ENCODE peak calls at places on chromosomes 12 and 14, in ten cellular contexts. P is lung, K is fibroblast of lung, H is thyroid gland, X is sigmoid colon, N is uterus, U is ovary, O is suprapubic skin, A is lower lobe of right lung, S is kidney. R is an unnamed sample. For H3K4me1 and H3K36me3, the result is how much of the 10 kb centered on the place peaks cover.

GRCh38 chr14:64502476-64503183 is 1.0 kb downstream of the ZBTB25 start:
- DNase-seq in O (peak), N (no peak), A (no peak), U (no peak), S (no peak), H (peak), P (no peak), K (peak), X (peak), R (peak)

GRCh38 chr12:76032043-76032981 is 736 bp upstream of the PHLDA1 start:
- DNase-seq in P (peak), K (peak), U (peak), S (no peak), O (no peak), H (peak), A (no peak), N (no peak), X (peak), R (peak)

GRCh38 chr12:105983622-105984325 is 155.0 kb downstream of the NUAK1 start:
- DNase-seq in U (no peak), P (no peak), S (no peak), K (peak), H (no peak), O (no peak), N (no peak), A (no peak), X (no peak), R (no peak)

GRCh38 chr12:131830335-131831020 is 2.3 kb downstream of the MMP17 start:
- DNase-seq in H (peak), N (peak), O (peak), A (peak), S (peak), U (peak), X (peak), P (peak), K (peak), R (peak)

GRCh38 chr14:67447033-67447381 is 35.0 kb upstream of the PLEK2 start:
- DNase-seq in U (no peak), H (no peak), N (no peak), P (no peak), X (no peak), O (no peak), K (no peak), S (no peak), A (no peak), R (peak)

GRCh38 chr14:62957562-62957961 is 87.7 kb downstream of the KCNH5 start:
- DNase-seq in X (no peak), N (no peak), S (no peak), O (no peak), H (no peak), P (no peak), U (no peak), A (no peak), K (peak), R (no peak)

GRCh38 chr12:112711026-112711425 is 80.5 kb upstream of the RPH3A start:
- DNase-seq in N (no peak), S (no peak), P (no peak), K (no peak), A (no peak), H (no peak), O (no peak), X (no peak), U (no peak), R (no peak)

GRCh38 chr12:47990351-47991105 is 13.7 kb downstream of the COL2A1 start:
- DNase-seq in H (no peak), U (no peak), O (peak), A (no peak), S (peak), N (no peak), X (peak), K (peak), P (no peak), R (peak)

GRCh38 chr12:53052419-53053222 is 2.8 kb downstream of the TNS2 start:
- DNase-seq in A (peak), P (peak), U (peak), N (peak), K (peak), X (peak), H (peak), S (peak), O (peak), R (peak)
- H3K4me1 ChIP-seq in A (half or more), P (under half), U (under half), N (under half), K (under half), X (half or more), H (half or more), S (half or more), O (half or more), R (half or more)

DNA sequence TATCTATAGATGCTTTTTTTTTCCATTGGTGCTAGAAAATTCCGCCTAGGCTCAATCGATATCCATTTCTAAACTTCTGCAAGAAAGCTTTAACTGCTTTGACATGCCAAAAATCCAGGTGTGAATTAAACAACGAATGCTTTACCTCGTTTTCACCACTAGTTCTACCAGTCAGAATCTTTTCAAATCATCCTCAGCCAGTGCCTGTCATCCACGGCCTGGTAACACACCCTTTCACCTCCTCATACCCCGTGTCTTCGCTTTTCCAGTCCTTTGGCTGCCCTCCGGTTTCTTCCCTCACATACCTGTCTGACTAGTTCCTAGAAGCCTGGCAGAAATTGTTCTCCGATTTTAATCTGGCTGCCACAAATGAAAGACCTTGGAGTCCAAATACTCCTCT is 1.4 kb upstream of the PHC1 start:
- DNase-seq in N (no peak), K (no peak), U (no peak), A (no peak), P (no peak), H (peak), X (no peak), S (no peak), O (no peak), R (peak)
- TF ChIP-seq CTCF in N (no peak), K (peak), U (no peak), A (no peak), P (no peak), H (peak), X (peak), S (no peak), O (peak), R (peak)

DNA sequence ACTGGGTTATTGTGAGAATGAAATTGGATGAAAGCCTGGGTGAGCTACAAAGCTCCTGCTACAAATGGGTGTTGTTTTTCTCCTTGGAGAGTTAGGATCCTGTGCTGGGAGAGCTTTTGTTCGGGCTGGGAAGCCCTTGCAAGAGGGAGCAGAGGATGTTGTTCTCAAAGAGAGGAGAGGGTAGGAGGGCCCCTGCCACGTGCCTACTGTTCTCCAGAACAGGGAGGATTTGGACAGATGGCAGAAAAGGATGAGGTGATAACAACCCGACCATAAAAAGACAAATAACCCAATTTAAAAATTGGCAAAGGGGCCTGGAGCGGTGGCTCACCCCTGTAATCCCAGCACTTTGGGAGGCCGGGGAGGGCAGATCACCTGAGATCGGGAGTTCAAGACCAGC is 68.8 kb downstream of the GALNT16 start:
- DNase-seq in U (no peak), H (no peak), O (no peak), K (no peak), N (no peak), X (no peak), P (no peak), S (no peak), A (no peak), R (no peak)
- H3K36me3 ChIP-seq in U (under half), H (under half), O (under half), K (under half), N (under half), X (under half), P (under half), S (under half), A (under half), R (under half)

GRCh38 chr12:110543252-110543959 is 39.7 kb downstream of the PPTC7 start:
- DNase-seq in P (peak), U (peak), N (peak), S (peak), K (peak), H (peak), A (peak), O (peak), X (peak), R (peak)
- H3K4me1 ChIP-seq in P (under half), U (under half), N (under half), S (under half), K (under half), H (under half), A (under half), O (half or more), X (half or more), R (under half)

DNA sequence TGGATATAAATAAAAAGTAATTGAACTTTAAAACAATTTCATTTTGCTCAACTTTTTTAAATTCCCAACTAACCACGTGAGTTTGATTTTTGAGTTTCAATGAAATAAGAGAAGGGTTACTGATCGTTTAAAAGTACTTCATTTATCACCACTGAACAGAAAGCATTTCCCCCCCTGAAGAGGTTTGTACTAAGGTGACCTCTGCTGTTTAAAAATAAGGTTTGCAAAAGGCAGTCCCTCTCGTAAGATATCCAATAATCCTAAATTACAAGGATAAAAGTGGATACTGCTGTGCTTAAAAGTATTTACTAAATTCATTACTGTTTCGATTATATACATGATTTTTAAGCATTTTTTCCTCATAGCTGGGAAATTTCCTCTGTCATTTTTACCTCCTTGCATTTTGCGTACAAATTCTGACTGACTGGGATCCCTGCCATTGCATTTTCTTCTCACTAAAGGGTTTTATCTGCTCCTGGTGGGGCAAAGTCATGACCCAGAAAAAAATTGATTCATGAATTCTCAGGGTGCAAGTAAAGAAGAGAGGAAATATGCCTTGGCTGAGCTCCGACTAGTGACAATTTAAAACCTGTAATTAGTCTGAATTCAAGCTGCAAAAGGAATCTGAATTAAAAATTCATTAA is 463.8 kb downstream of the PRKD1 start:
- DNase-seq in X (no peak), H (no peak), K (peak), O (no peak), U (no peak), S (no peak), N (no peak), A (no peak), P (no peak), R (no peak)
- TF ChIP-seq CTCF in X (no peak), H (no peak), K (peak), O (no peak), U (no peak), S (no peak), N (no peak), A (no peak), P (no peak), R (no peak)

GRCh38 chr12:6841139-6841515 is 402 bp downstream of the GNB3 start:
- DNase-seq in S (no peak), K (no peak), P (no peak), O (no peak), U (no peak), A (no peak), N (no peak), X (no peak), H (no peak), R (no peak)

GRCh38 chr12:6840428-6841138 is at the start of gene GNB3:
- DNase-seq in X (no peak), O (no peak), S (peak), U (no peak), P (no peak), A (no peak), H (no peak), N (no peak), K (no peak), R (no peak)

GRCh38 chr12:6845395-6845794 is 4.7 kb downstream of the GNB3 start:
- DNase-seq in K (no peak), N (no peak), X (no peak), O (no peak), H (no peak), A (no peak), U (no peak), P (no peak), S (peak), R (no peak)

GRCh38 chr12:6842075-6842474 is 1.4 kb downstream of the GNB3 start:
- DNase-seq in X (no peak), U (no peak), A (no peak), O (no peak), N (no peak), H (no peak), S (no peak), K (no peak), P (no peak), R (no peak)

DNA sequence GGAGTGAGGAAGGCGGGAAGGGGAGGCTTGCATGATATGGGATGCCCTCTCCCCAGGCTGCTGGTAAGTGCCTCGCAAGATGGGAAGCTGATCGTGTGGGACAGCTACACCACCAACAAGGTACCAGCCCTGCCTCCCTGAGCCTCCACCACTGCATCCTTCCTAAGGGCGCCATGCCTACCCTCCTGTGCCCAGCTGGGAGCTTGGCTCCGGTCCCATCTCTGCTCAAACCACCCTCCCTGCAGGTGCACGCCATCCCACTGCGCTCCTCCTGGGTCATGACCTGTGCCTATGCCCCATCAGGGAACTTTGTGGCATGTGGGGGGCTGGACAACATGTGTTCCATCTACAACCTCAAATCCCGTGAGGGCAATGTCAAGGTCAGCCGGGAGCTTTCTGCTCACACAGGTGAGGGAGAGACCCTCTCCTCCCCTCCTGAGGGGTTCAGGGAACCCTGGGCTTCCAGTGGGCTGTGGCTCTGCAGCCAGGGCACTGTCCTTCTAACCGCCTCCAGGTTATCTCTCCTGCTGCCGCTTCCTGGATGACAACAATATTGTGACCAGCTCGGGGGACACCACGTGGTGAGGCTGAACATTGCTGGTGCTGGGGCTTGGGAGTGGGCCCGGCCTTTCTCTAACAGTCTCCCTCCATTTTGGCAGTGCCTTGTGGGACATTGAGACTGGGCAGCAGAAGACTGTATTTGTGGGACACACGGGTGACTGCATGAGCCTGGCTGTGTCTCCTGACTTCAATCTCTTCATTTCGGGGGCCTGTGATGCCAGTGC is 2.6 kb downstream of the GNB3 start:
- DNase-seq in H (no peak), N (no peak), O (no peak), S (no peak), U (no peak), X (no peak), A (no peak), P (no peak), K (no peak), R (no peak)
- H3K36me3 ChIP-seq in H (under half), N (under half), O (half or more), S (under half), U (under half), X (under half), A (under half), P (under half), K (under half), R (under half)

GRCh38 chr12:11807453-11807852 is 158.0 kb downstream of the ETV6 start:
- DNase-seq in K (no peak), A (no peak), U (no peak), H (no peak), X (no peak), P (no peak), N (no peak), S (no peak), O (no peak), R (no peak)

GRCh38 chr12:11813422-11813813 is 163.9 kb downstream of the ETV6 start:
- DNase-seq in P (no peak), N (no peak), K (no peak), S (no peak), X (no peak), H (no peak), O (no peak), A (no peak), U (no peak), R (no peak)

GRCh38 chr12:11812558-11813421 is 163.3 kb downstream of the ETV6 start:
- DNase-seq in H (no peak), S (peak), K (no peak), U (no peak), A (no peak), X (no peak), O (no peak), P (no peak), N (no peak), R (no peak)

GRCh38 chr12:11810962-11811361 is 161.5 kb downstream of the ETV6 start:
- DNase-seq in U (no peak), H (no peak), P (no peak), A (no peak), O (no peak), S (no peak), K (no peak), X (no peak), N (no peak), R (no peak)

GRCh38 chr12:11810160-11810559 is 160.7 kb downstream of the ETV6 start:
- DNase-seq in P (no peak), A (no peak), H (no peak), N (no peak), O (no peak), S (no peak), U (no peak), K (no peak), X (no peak), R (no peak)
- H3K4me1 ChIP-seq in P (under half), A (under half), H (under half), N (under half), O (under half), S (under half), U (under half), K (under half), X (half or more), R (under half)

DNA sequence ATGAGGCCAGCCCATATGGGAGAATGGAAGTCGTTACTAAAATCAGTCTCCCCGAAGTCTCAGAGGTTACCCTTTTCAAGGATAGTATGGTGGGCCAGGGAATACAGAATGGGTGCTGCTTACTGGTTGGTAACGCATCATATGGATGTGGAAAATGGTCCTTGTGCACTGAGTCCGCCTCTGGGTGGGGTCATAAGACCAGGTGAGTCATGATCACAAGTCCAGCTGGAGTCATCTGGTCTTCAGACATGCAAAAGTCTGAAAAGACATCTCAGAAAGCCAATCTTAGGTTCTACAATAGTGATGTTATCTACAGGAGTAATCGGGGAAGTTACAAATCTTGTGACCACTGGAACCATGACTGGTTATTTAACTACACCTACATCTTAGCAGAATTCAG is 71.9 kb upstream of the TCL1B start:
- DNase-seq in K (no peak), X (no peak), A (no peak), S (no peak), H (no peak), N (no peak), O (no peak), U (no peak), P (no peak), R (no peak)
- TF ChIP-seq CTCF in K (no peak), X (no peak), A (no peak), S (peak), H (no peak), N (no peak), O (no peak), U (no peak), P (no peak), R (no peak)

GRCh38 chr14:50932592-50933500 is 11.4 kb downstream of the PYGL start:
- DNase-seq in X (no peak), H (no peak), K (no peak), U (no peak), A (no peak), N (no peak), P (no peak), S (no peak), O (no peak), R (no peak)
- H3K36me3 ChIP-seq in X (under half), H (under half), K (under half), U (under half), A (under half), N (under half), P (under half), S (under half), O (under half), R (under half)

GRCh38 chr12:69783365-69783764 is 41.7 kb upstream of the MYRFL start:
- DNase-seq in O (no peak), A (no peak), H (no peak), K (no peak), N (no peak), X (no peak), U (no peak), S (no peak), P (no peak), R (no peak)
- H3K4me1 ChIP-seq in O (under half), A (under half), H (under half), K (under half), N (under half), X (under half), U (under half), S (under half), P (under half), R (under half)